ENCODE peak calls at places on chromosome 13, in nine cellular contexts. One of them, this sample, is unnamed.

GRCh38 chr13:80341098-80341701 is at the start of gene SPRY2:
- DNase-seq in astrocyte of the cerebellum: peak
- DNase-seq in mammary epithelial cell: peak
- DNase-seq in heart left ventricle: peak
- DNase-seq in pancreas: peak
- DNase-seq in fibroblast of the aortic adventitia: peak
- DNase-seq in Peyer's patch: peak
- DNase-seq in lower lobe of right lung: peak
- DNase-seq in cardiac muscle cell: peak
- DNase-seq in this sample: peak

GRCh38 chr13:99677388-99677951 is 176.2 kb downstream of the TM9SF2 start:
- DNase-seq in astrocyte of the cerebellum: no peak
- DNase-seq in mammary epithelial cell: no peak
- DNase-seq in heart left ventricle: no peak
- DNase-seq in pancreas: no peak
- DNase-seq in fibroblast of the aortic adventitia: no peak
- DNase-seq in Peyer's patch: no peak
- DNase-seq in lower lobe of right lung: no peak
- DNase-seq in cardiac muscle cell: no peak
- DNase-seq in this sample: no peak

GRCh38 chr13:45104294-45104693 is 16.0 kb upstream of the GTF2F2 start:
- DNase-seq in astrocyte of the cerebellum: no peak
- DNase-seq in mammary epithelial cell: no peak
- DNase-seq in heart left ventricle: no peak
- DNase-seq in pancreas: no peak
- DNase-seq in fibroblast of the aortic adventitia: no peak
- DNase-seq in Peyer's patch: no peak
- DNase-seq in lower lobe of right lung: no peak
- DNase-seq in cardiac muscle cell: no peak
- DNase-seq in this sample: no peak

GRCh38 chr13:84896128-84896527 is 903.1 kb downstream of the SLITRK6 start:
- DNase-seq in astrocyte of the cerebellum: peak
- DNase-seq in mammary epithelial cell: peak
- DNase-seq in heart left ventricle: no peak
- DNase-seq in pancreas: no peak
- DNase-seq in fibroblast of the aortic adventitia: peak
- DNase-seq in Peyer's patch: no peak
- DNase-seq in lower lobe of right lung: no peak
- DNase-seq in cardiac muscle cell: peak
- DNase-seq in this sample: peak

GRCh38 chr13:113982296-113982661 is 8.4 kb upstream of the C13orf46 start:
- DNase-seq in astrocyte of the cerebellum: no peak
- DNase-seq in mammary epithelial cell: no peak
- DNase-seq in heart left ventricle: peak
- DNase-seq in pancreas: no peak
- DNase-seq in fibroblast of the aortic adventitia: no peak
- DNase-seq in Peyer's patch: no peak
- DNase-seq in lower lobe of right lung: peak
- DNase-seq in cardiac muscle cell: no peak
- DNase-seq in this sample: no peak

GRCh38 chr13:23384111-23384510 is 49.4 kb downstream of the SACS start:
- DNase-seq in astrocyte of the cerebellum: no peak
- DNase-seq in mammary epithelial cell: peak
- DNase-seq in heart left ventricle: no peak
- DNase-seq in pancreas: no peak
- DNase-seq in fibroblast of the aortic adventitia: peak
- DNase-seq in Peyer's patch: no peak
- DNase-seq in lower lobe of right lung: no peak
- DNase-seq in cardiac muscle cell: no peak
- DNase-seq in this sample: no peak

GRCh38 chr13:25214371-25215252 is 42.5 kb upstream of the AMER2 start:
- DNase-seq in astrocyte of the cerebellum: peak
- DNase-seq in mammary epithelial cell: peak
- DNase-seq in heart left ventricle: no peak
- DNase-seq in pancreas: no peak
- DNase-seq in fibroblast of the aortic adventitia: peak
- DNase-seq in Peyer's patch: no peak
- DNase-seq in lower lobe of right lung: no peak
- DNase-seq in cardiac muscle cell: no peak
- DNase-seq in this sample: peak

GRCh38 chr13:112984954-112985802 is 16.2 kb downstream of the MCF2L start:
- DNase-seq in astrocyte of the cerebellum: no peak
- DNase-seq in mammary epithelial cell: no peak
- DNase-seq in heart left ventricle: no peak
- DNase-seq in pancreas: peak
- DNase-seq in fibroblast of the aortic adventitia: no peak
- DNase-seq in Peyer's patch: no peak
- DNase-seq in lower lobe of right lung: no peak
- DNase-seq in cardiac muscle cell: no peak
- DNase-seq in this sample: no peak

GRCh38 chr13:100363351-100363750 is 225.2 kb downstream of the GGACT start:
- DNase-seq in astrocyte of the cerebellum: peak
- DNase-seq in mammary epithelial cell: no peak
- DNase-seq in heart left ventricle: no peak
- DNase-seq in pancreas: no peak
- DNase-seq in fibroblast of the aortic adventitia: peak
- DNase-seq in Peyer's patch: no peak
- DNase-seq in lower lobe of right lung: no peak
- DNase-seq in cardiac muscle cell: no peak
- DNase-seq in this sample: no peak

GRCh38 chr13:98466634-98467236 is 110.2 kb downstream of the STK24 start:
- DNase-seq in astrocyte of the cerebellum: no peak
- DNase-seq in mammary epithelial cell: no peak
- DNase-seq in heart left ventricle: no peak
- DNase-seq in pancreas: no peak
- DNase-seq in fibroblast of the aortic adventitia: peak
- DNase-seq in Peyer's patch: peak
- DNase-seq in lower lobe of right lung: no peak
- DNase-seq in cardiac muscle cell: peak
- DNase-seq in this sample: no peak

GRCh38 chr13:33448889-33449288 is 163.3 kb upstream of the STARD13 start:
- DNase-seq in astrocyte of the cerebellum: no peak
- DNase-seq in mammary epithelial cell: no peak
- DNase-seq in heart left ventricle: no peak
- DNase-seq in pancreas: no peak
- DNase-seq in fibroblast of the aortic adventitia: no peak
- DNase-seq in Peyer's patch: no peak
- DNase-seq in lower lobe of right lung: no peak
- DNase-seq in cardiac muscle cell: no peak
- DNase-seq in this sample: no peak

GRCh38 chr13:109154546-109154945 is 525.1 kb downstream of the MYO16 start:
- DNase-seq in astrocyte of the cerebellum: no peak
- DNase-seq in mammary epithelial cell: no peak
- DNase-seq in heart left ventricle: no peak
- DNase-seq in pancreas: no peak
- DNase-seq in fibroblast of the aortic adventitia: no peak
- DNase-seq in Peyer's patch: no peak
- DNase-seq in lower lobe of right lung: no peak
- DNase-seq in cardiac muscle cell: no peak
- DNase-seq in this sample: no peak

GRCh38 chr13:37495046-37495445 is 103.5 kb downstream of the POSTN start:
- DNase-seq in astrocyte of the cerebellum: no peak
- DNase-seq in mammary epithelial cell: peak
- DNase-seq in heart left ventricle: no peak
- DNase-seq in pancreas: no peak
- DNase-seq in fibroblast of the aortic adventitia: peak
- DNase-seq in Peyer's patch: no peak
- DNase-seq in lower lobe of right lung: no peak
- DNase-seq in cardiac muscle cell: no peak
- DNase-seq in this sample: no peak

GRCh38 chr13:39048806-39049205 is 10.6 kb downstream of the NHLRC3 start:
- DNase-seq in astrocyte of the cerebellum: no peak
- DNase-seq in mammary epithelial cell: no peak
- DNase-seq in heart left ventricle: no peak
- DNase-seq in pancreas: no peak
- DNase-seq in fibroblast of the aortic adventitia: no peak
- DNase-seq in Peyer's patch: no peak
- DNase-seq in lower lobe of right lung: no peak
- DNase-seq in cardiac muscle cell: no peak
- DNase-seq in this sample: no peak

GRCh38 chr13:39044536-39044935 is 6.3 kb downstream of the NHLRC3 start:
- DNase-seq in astrocyte of the cerebellum: no peak
- DNase-seq in mammary epithelial cell: no peak
- DNase-seq in heart left ventricle: no peak
- DNase-seq in pancreas: no peak
- DNase-seq in fibroblast of the aortic adventitia: no peak
- DNase-seq in Peyer's patch: no peak
- DNase-seq in lower lobe of right lung: no peak
- DNase-seq in cardiac muscle cell: no peak
- DNase-seq in this sample: no peak

GRCh38 chr13:39049274-39049673 is 11.0 kb downstream of the NHLRC3 start:
- DNase-seq in astrocyte of the cerebellum: no peak
- DNase-seq in mammary epithelial cell: no peak
- DNase-seq in heart left ventricle: no peak
- DNase-seq in pancreas: no peak
- DNase-seq in fibroblast of the aortic adventitia: no peak
- DNase-seq in Peyer's patch: no peak
- DNase-seq in lower lobe of right lung: no peak
- DNase-seq in cardiac muscle cell: no peak
- DNase-seq in this sample: no peak

GRCh38 chr13:39051157-39051556 is 12.9 kb downstream of the NHLRC3 start:
- DNase-seq in astrocyte of the cerebellum: peak
- DNase-seq in mammary epithelial cell: peak
- DNase-seq in heart left ventricle: no peak
- DNase-seq in pancreas: no peak
- DNase-seq in fibroblast of the aortic adventitia: peak
- DNase-seq in Peyer's patch: no peak
- DNase-seq in lower lobe of right lung: no peak
- DNase-seq in cardiac muscle cell: peak
- DNase-seq in this sample: no peak

GRCh38 chr13:39047560-39047959 is 9.3 kb downstream of the NHLRC3 start:
- DNase-seq in astrocyte of the cerebellum: no peak
- DNase-seq in mammary epithelial cell: peak
- DNase-seq in heart left ventricle: no peak
- DNase-seq in pancreas: no peak
- DNase-seq in fibroblast of the aortic adventitia: no peak
- DNase-seq in Peyer's patch: no peak
- DNase-seq in lower lobe of right lung: no peak
- DNase-seq in cardiac muscle cell: no peak
- DNase-seq in this sample: no peak
- TF ChIP-seq CTCF in astrocyte of the cerebellum: peak
- TF ChIP-seq CTCF in mammary epithelial cell: peak
- TF ChIP-seq CTCF in heart left ventricle: no peak
- TF ChIP-seq CTCF in pancreas: no peak
- TF ChIP-seq CTCF in fibroblast of the aortic adventitia: no peak
- TF ChIP-seq CTCF in Peyer's patch: no peak
- TF ChIP-seq CTCF in lower lobe of right lung: no peak
- TF ChIP-seq CTCF in cardiac muscle cell: no peak
- TF ChIP-seq CTCF in this sample: no peak

GRCh38 chr13:71864094-71864980 is 2.7 kb downstream of the DACH1 start:
- DNase-seq in astrocyte of the cerebellum: no peak
- DNase-seq in mammary epithelial cell: peak
- DNase-seq in heart left ventricle: peak
- DNase-seq in pancreas: peak
- DNase-seq in fibroblast of the aortic adventitia: no peak
- DNase-seq in Peyer's patch: no peak
- DNase-seq in lower lobe of right lung: peak
- DNase-seq in cardiac muscle cell: peak
- DNase-seq in this sample: no peak

GRCh38 chr13:71864981-71865857 is 1.8 kb downstream of the DACH1 start:
- DNase-seq in astrocyte of the cerebellum: no peak
- DNase-seq in mammary epithelial cell: peak
- DNase-seq in heart left ventricle: peak
- DNase-seq in pancreas: no peak
- DNase-seq in fibroblast of the aortic adventitia: no peak
- DNase-seq in Peyer's patch: no peak
- DNase-seq in lower lobe of right lung: peak
- DNase-seq in cardiac muscle cell: peak
- DNase-seq in this sample: no peak

GRCh38 chr13:71867101-71867814 is at the start of gene DACH1:
- DNase-seq in astrocyte of the cerebellum: peak
- DNase-seq in mammary epithelial cell: peak
- DNase-seq in heart left ventricle: peak
- DNase-seq in pancreas: peak
- DNase-seq in fibroblast of the aortic adventitia: peak
- DNase-seq in Peyer's patch: no peak
- DNase-seq in lower lobe of right lung: peak
- DNase-seq in cardiac muscle cell: peak
- DNase-seq in this sample: peak

GRCh38 chr13:71866173-71867091 is 572 bp downstream of the DACH1 start:
- DNase-seq in astrocyte of the cerebellum: no peak
- DNase-seq in mammary epithelial cell: peak
- DNase-seq in heart left ventricle: peak
- DNase-seq in pancreas: peak
- DNase-seq in fibroblast of the aortic adventitia: no peak
- DNase-seq in Peyer's patch: no peak
- DNase-seq in lower lobe of right lung: peak
- DNase-seq in cardiac muscle cell: peak
- DNase-seq in this sample: no peak

DNA sequence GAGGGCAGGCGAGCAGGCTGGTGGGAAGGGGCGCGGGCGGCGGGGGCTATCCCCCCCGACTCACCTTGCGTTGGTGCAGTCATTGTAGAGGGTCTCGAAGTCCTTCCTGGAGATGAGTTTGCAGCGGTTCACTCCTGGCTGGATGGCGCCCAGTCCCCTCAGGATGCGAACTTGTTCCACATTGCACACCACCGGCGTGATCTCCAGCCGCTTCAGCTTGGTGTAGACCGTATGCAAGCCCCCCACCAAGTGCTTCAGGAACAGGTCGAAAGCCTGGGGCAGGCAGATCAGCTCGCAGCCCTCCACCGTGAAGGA is 1.2 kb downstream of the DACH1 start:
- DNase-seq in astrocyte of the cerebellum: no peak
- DNase-seq in mammary epithelial cell: no peak
- DNase-seq in heart left ventricle: peak
- DNase-seq in pancreas: no peak
- DNase-seq in fibroblast of the aortic adventitia: no peak
- DNase-seq in Peyer's patch: no peak
- DNase-seq in lower lobe of right lung: peak
- DNase-seq in cardiac muscle cell: no peak
- DNase-seq in this sample: no peak
- H3K4me3 ChIP-seq in astrocyte of the cerebellum: peak
- H3K4me3 ChIP-seq in mammary epithelial cell: peak
- H3K4me3 ChIP-seq in heart left ventricle: peak
- H3K4me3 ChIP-seq in pancreas: peak
- H3K4me3 ChIP-seq in fibroblast of the aortic adventitia: no peak
- H3K4me3 ChIP-seq in Peyer's patch: peak
- H3K4me3 ChIP-seq in lower lobe of right lung: peak
- H3K4me3 ChIP-seq in cardiac muscle cell: peak
- H3K4me3 ChIP-seq in this sample: peak

GRCh38 chr13:106520205-106521004 is 15.1 kb downstream of the EFNB2 start:
- DNase-seq in astrocyte of the cerebellum: no peak
- DNase-seq in mammary epithelial cell: no peak
- DNase-seq in heart left ventricle: no peak
- DNase-seq in pancreas: no peak
- DNase-seq in fibroblast of the aortic adventitia: peak
- DNase-seq in Peyer's patch: no peak
- DNase-seq in lower lobe of right lung: no peak
- DNase-seq in cardiac muscle cell: peak
- DNase-seq in this sample: no peak
- TF ChIP-seq CTCF in astrocyte of the cerebellum: peak
- TF ChIP-seq CTCF in mammary epithelial cell: no peak
- TF ChIP-seq CTCF in heart left ventricle: peak
- TF ChIP-seq CTCF in pancreas: no peak
- TF ChIP-seq CTCF in fibroblast of the aortic adventitia: peak
- TF ChIP-seq CTCF in Peyer's patch: no peak
- TF ChIP-seq CTCF in lower lobe of right lung: peak
- TF ChIP-seq CTCF in cardiac muscle cell: peak
- TF ChIP-seq CTCF in this sample: peak

DNA sequence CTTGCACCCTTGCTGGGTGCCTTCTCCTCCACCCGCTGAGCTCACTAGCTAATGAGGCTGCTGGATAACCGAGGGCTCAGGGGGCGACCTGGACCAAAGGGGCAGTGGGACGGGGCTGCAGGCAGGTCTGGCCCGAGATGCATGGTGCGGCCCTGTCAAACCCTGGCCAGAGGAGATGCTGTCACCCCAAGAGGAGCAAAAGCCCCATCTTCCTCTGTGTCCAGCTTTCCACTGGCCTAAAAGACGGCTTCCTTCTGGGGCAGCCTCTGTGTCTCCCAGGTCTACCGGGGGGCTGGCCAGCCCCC is 261.8 kb downstream of the TBC1D4 start:
- DNase-seq in astrocyte of the cerebellum: no peak
- DNase-seq in mammary epithelial cell: no peak
- DNase-seq in heart left ventricle: no peak
- DNase-seq in pancreas: no peak
- DNase-seq in fibroblast of the aortic adventitia: no peak
- DNase-seq in Peyer's patch: no peak
- DNase-seq in lower lobe of right lung: no peak
- DNase-seq in cardiac muscle cell: no peak
- DNase-seq in this sample: no peak
- H3K4me3 ChIP-seq in astrocyte of the cerebellum: no peak
- H3K4me3 ChIP-seq in mammary epithelial cell: no peak
- H3K4me3 ChIP-seq in heart left ventricle: no peak
- H3K4me3 ChIP-seq in pancreas: no peak
- H3K4me3 ChIP-seq in fibroblast of the aortic adventitia: no peak
- H3K4me3 ChIP-seq in Peyer's patch: no peak
- H3K4me3 ChIP-seq in lower lobe of right lung: no peak
- H3K4me3 ChIP-seq in cardiac muscle cell: no peak
- H3K4me3 ChIP-seq in this sample: no peak